ENCODE peak calls at places on chromosome 5, in eight cellular contexts. C is stomach, Q is GDM1, R is frontal cortex, W is mesothelial cell of epicardium, V is posterior cingulate gyrus, F is IMR-90, X is NCI-H1930. S is an unnamed sample.

GRCh38 chr5:145495741-145496140 is 339.4 kb downstream of the PRELID2 start:
- DNase-seq in X (no peak), R (no peak), Q (no peak), V (no peak), W (no peak), F (peak), C (peak), S (peak)

GRCh38 chr5:178304761-178305645 is 72.4 kb upstream of the PHYKPL start:
- DNase-seq in F (no peak), V (peak), W (peak), R (no peak), X (no peak), C (no peak), Q (no peak), S (no peak)

GRCh38 chr5:169599451-169599850 is 15.9 kb downstream of the SPDL1 start:
- DNase-seq in F (peak), R (no peak), X (no peak), V (no peak), Q (no peak), C (peak), W (no peak), S (no peak)

GRCh38 chr5:77015938-77016569 is 14.2 kb upstream of the AGGF1 start:
- DNase-seq in X (no peak), R (peak), C (no peak), W (no peak), V (no peak), F (peak), Q (peak), S (peak)

GRCh38 chr5:80275347-80275746 is 19.5 kb upstream of the SERINC5 start:
- DNase-seq in R (peak), X (no peak), V (no peak), W (no peak), F (peak), Q (peak), C (no peak), S (no peak)

GRCh38 chr5:66595877-66596790 is at the start of gene MAST4:
- DNase-seq in C (peak), V (peak), Q (peak), X (peak), W (peak), F (peak), R (peak), S (peak)

GRCh38 chr5:110639307-110639902 is 87.1 kb downstream of the TMEM232 start:
- DNase-seq in R (no peak), F (peak), W (no peak), Q (no peak), X (no peak), C (no peak), V (no peak), S (no peak)

GRCh38 chr5:174767670-174768069 is 43.3 kb downstream of the MSX2 start:
- DNase-seq in V (no peak), R (no peak), Q (no peak), F (no peak), C (no peak), X (no peak), W (no peak), S (no peak)

GRCh38 chr5:155631116-155631515 is 617.6 kb downstream of the KIF4B start:
- DNase-seq in Q (no peak), C (no peak), R (no peak), W (no peak), V (no peak), X (no peak), F (no peak), S (no peak)

GRCh38 chr5:149611327-149611726 is 30.0 kb downstream of the ARHGEF37 start:
- DNase-seq in F (peak), C (no peak), X (no peak), Q (no peak), V (no peak), W (no peak), R (no peak), S (no peak)

S was measured in AG09319.